ENCODE peak calls at places on chromosome X, in four cellular contexts. D is CD4-positive, alpha-beta T cell; O is endodermal cell; P is thyroid gland. J is an unnamed sample.

GRCh38 chrX:121333942-121334341 is 286.5 kb downstream of the GLUD2 start:
- DNase-seq in D (no peak), P (no peak), O (no peak), J (no peak)

GRCh38 chrX:39261446-39262147 is 460.3 kb downstream of the MID1IP1 start:
- DNase-seq in D (no peak), P (no peak), O (peak; percentile 54), J (peak; percentile 20)

GRCh38 chrX:25007059-25008053 is 8.4 kb downstream of the ARX start:
- DNase-seq in D (no peak), O (peak; percentile 86), P (no peak), J (no peak)

GRCh38 chrX:30865020-30865419 is 24.0 kb downstream of the TAB3 start:
- DNase-seq in P (peak; percentile 33), D (no peak), O (peak; percentile 56), J (peak; percentile 30)

GRCh38 chrX:151700581-151700980 is 5.3 kb downstream of the PRRG3 start:
- DNase-seq in P (no peak), D (no peak), O (no peak), J (no peak)

GRCh38 chrX:45743906-45744625 is 543.4 kb upstream of the DIPK2B start:
- DNase-seq in D (no peak), O (no peak), P (no peak), J (no peak)

GRCh38 chrX:101759000-101759399 is 99.3 kb upstream of the ARMCX2 start:
- DNase-seq in D (peak; percentile 2), O (peak; percentile 85), P (peak; percentile 68), J (peak; percentile 47)

GRCh38 chrX:68929332-68930150 is 100.7 kb downstream of the EFNB1 start:
- DNase-seq in D (no peak), O (no peak), P (peak; percentile 40), J (no peak)

GRCh38 chrX:118682258-118683014 is 45.0 kb upstream of the IL13RA1 start:
- DNase-seq in O (no peak), P (no peak), D (no peak), J (no peak)

GRCh38 chrX:85089321-85089840 is 85.7 kb downstream of the APOOL start:
- DNase-seq in D (no peak), O (no peak), P (no peak), J (no peak)

GRCh38 chrX:133437771-133438170 is 22.5 kb upstream of the GPC4 start:
- DNase-seq in O (no peak), P (no peak), D (no peak), J (no peak)

GRCh38 chrX:11757729-11758399 is at the start of gene MSL3:
- DNase-seq in D (peak; percentile 55), P (peak; percentile 73), O (peak; percentile 78), J (peak; percentile 22)

GRCh38 chrX:15983034-15983433 is 128.4 kb upstream of the AP1S2 start:
- DNase-seq in P (no peak), D (no peak), O (no peak), J (no peak)

GRCh38 chrX:45009371-45010000 is 136.5 kb downstream of the KDM6A start:
- DNase-seq in D (no peak), O (no peak), P (no peak), J (no peak)

GRCh38 chrX:150574824-150575409 is 6.5 kb downstream of the MTM1 start:
- DNase-seq in P (no peak), O (no peak), D (no peak), J (peak; percentile 43)

GRCh38 chrX:135112096-135112729 is 8.1 kb downstream of the ETDB start:
- DNase-seq in D (no peak), P (peak; percentile 27), O (peak; percentile 81), J (peak; percentile 45)

GRCh38 chrX:103678199-103678993 is 8.1 kb downstream of the MORF4L2 start:
- DNase-seq in P (no peak), D (no peak), O (no peak), J (no peak)

GRCh38 chrX:42943051-42943450 is 165.1 kb upstream of the PPP1R2C start:
- DNase-seq in D (no peak), P (no peak), O (no peak), J (no peak)

GRCh38 chrX:84219551-84219950 is 31.6 kb upstream of the RPS6KA6 start:
- DNase-seq in O (no peak), D (no peak), P (no peak), J (no peak)

GRCh38 chrX:137031517-137032377 is 2.0 kb downstream of the GPR101 start:
- DNase-seq in O (peak; percentile 68), D (no peak), P (peak; percentile 7), J (peak; percentile 60)

DNA sequence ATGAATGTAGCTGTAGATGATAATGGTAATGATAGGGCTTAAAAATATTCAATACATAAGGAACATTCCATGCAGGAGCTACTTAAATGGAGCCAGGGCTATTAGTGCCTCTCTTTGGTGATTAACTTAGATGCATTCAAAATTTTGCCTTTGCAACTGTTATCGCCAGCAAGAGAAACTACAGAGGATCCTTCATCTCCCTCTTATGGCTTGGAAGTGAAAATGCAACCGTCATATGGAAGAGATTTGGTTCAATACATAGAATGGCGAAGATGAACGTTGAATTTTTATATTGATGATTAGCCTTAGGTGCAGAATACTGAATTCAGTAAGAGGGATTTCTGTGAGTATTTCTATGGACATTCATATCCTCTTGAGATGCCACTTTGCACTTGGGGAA is 134.5 kb upstream of the NLGN4X start:
- DNase-seq in O (no peak), D (no peak), P (no peak), J (no peak)
- TF ChIP-seq CTCF in O (peak; percentile 78), D (no peak), P (no peak), J (no peak)

DNA sequence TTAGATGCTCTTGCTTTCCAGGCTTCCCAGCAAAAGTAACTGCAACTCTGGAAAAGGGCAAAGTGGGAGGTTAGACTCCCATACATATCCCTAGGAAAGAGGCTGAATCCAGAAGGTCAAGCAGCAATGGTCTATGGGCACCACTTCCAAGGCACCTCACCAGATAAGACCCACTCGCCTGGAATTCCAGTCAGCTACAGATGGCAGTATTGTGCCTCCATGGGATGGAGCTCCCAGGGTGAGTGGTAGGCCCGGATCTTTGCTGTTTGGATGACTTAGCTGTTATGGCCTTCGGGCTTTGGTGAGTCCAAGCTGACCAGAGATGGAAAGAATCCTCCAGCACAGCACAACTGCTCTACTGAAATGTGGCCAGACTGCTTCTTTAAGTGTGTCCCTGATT is 688.0 kb downstream of the PCDH19 start:
- DNase-seq in O (peak; percentile 61), P (no peak), D (no peak), J (no peak)
- TF ChIP-seq CTCF in O (peak; percentile 52), P (no peak), D (no peak), J (no peak)

GRCh38 chrX:49286581-49286980 is 16.9 kb upstream of the GAGE10 start:
- DNase-seq in O (no peak), D (no peak), P (no peak), J (no peak)

GRCh38 chrX:49284212-49284611 is 14.6 kb downstream of the PPP1R3F start:
- DNase-seq in O (no peak), D (no peak), P (no peak), J (no peak)

GRCh38 chrX:49286136-49286535 is 16.5 kb downstream of the PPP1R3F start:
- DNase-seq in O (no peak), P (no peak), D (no peak), J (no peak)

GRCh38 chrX:49278081-49278480 is 8.5 kb downstream of the PPP1R3F start:
- DNase-seq in D (no peak), O (no peak), P (no peak), J (no peak)

DNA sequence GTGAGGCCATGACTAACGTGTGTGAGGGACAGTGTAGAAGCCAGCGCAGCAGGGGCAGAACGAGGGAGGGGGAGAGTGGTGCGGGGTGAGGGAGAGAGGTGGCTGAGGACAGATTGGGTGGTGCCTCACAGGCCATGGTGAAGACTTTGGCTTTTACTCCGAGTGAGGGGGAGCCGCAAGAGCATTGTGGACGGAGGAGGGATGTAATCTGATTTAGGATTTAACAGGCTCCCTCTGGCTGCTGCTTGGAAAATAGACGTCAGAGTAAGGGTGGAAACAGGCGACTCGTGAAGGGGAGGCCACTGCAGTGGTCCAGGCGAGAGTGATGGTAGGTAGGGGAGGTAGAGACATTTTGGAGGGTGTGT is 13.0 kb downstream of the PPP1R3F start:
- DNase-seq in D (no peak), P (no peak), O (peak; percentile 82), J (no peak)
- TF ChIP-seq CTCF in D (no peak), P (no peak), O (peak; percentile 59), J (no peak)

DNA sequence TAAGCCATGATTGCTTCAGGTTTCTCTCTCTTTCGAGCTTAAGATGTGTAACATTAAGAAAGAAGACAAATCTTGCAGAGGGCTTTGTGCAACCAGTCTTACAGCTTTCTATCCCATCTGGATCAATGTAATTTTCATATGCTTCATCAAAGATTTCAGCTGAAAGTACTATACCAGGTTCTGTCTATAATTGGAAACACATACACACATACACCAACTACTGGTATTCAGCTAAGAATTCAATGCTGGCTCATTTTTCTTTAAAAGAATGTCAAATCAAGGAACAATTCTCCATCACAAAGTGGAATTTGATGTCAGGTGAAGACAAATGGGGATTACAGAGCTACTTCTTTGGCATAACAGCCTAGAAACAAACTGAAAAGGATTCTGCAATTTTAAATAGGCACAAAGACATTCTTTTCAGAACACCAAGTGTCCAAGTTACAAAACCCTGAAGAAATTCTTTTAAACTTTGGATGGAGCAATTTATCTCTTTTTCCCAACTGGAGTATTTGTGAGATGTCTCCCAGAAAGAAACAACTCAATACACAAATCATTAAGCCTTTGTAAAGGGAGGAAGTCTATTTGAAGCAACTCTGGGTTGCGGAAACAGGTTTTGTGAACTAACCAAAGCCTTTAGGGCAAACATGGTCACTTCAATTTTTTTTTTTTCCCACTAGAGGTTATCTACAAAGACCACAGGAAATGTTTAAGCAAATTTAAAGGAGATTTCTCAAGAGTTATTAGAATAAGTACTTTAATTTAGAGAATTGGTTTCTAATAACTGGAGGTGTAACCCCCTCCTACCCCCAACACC is 1.8 kb upstream of the FAM9C start:
- DNase-seq in P (no peak), O (no peak), D (no peak), J (no peak)
- TF ChIP-seq CTCF in P (no peak), O (no peak), D (no peak), J (no peak)

DNA sequence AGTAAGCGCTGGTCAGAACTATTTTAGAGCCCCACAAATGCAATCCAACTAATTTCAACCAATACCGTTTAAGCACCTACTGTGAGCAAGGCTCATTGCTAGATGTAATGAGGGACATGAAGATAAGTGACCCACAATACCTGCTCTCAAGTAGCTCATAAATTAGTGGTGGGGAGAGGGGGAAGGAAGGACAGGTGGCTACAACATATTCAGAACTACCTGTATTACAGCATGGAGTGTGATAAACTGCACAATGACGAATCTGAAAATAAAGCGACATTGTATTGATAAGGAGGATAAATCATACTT is 311.6 kb upstream of the DIAPH2 start:
- DNase-seq in D (no peak), P (no peak), O (no peak), J (no peak)
- TF ChIP-seq CTCF in D (no peak), P (no peak), O (no peak), J (no peak)

GRCh38 chrX:64642482-64642881 is 247.2 kb upstream of the MTMR8 start:
- DNase-seq in O (peak; percentile 57), D (no peak), P (no peak), J (peak; percentile 28)
- TF ChIP-seq CTCF in O (peak; percentile 60), D (no peak), P (no peak), J (no peak)